ENCODE peak calls at places on chromosomes 6 and 20, in ten cellular contexts. One of them, this sample, is unnamed.

GRCh38 chr20:24165336-24166126 is 177.0 kb upstream of the GGTLC1 start:
- DNase-seq in stimulated activated CD8-positive, alpha-beta memory T cell treated with anti-CD3 and anti-CD28 coated beads, Interleukin-12 subunit alpha, Interleukin-12 subunit beta, amount 100 ng/mL, for 4 hours: no peak
- DNase-seq in NCI-H146: no peak
- DNase-seq in GM20000: no peak
- DNase-seq in HTR-8/SVneo: no peak
- DNase-seq in NCI-H748 treated with DMSO at 0.1 percent for 48 hours: no peak
- DNase-seq in NCI-H1105: no peak
- DNase-seq in NCI-H2029 treated with DMSO at 0.1 percent for 48 hours: no peak
- DNase-seq in posterior vena cava: no peak
- DNase-seq in GM12891: no peak
- DNase-seq in this sample: no peak

GRCh38 chr6:72930733-72931132 is 294.6 kb downstream of the KHDC1L start:
- DNase-seq in stimulated activated CD8-positive, alpha-beta memory T cell treated with anti-CD3 and anti-CD28 coated beads, Interleukin-12 subunit alpha, Interleukin-12 subunit beta, amount 100 ng/mL, for 4 hours: no peak
- DNase-seq in NCI-H146: no peak
- DNase-seq in GM20000: no peak
- DNase-seq in HTR-8/SVneo: no peak
- DNase-seq in NCI-H748 treated with DMSO at 0.1 percent for 48 hours: peak; percentile 49
- DNase-seq in NCI-H1105: no peak
- DNase-seq in NCI-H2029 treated with DMSO at 0.1 percent for 48 hours: no peak
- DNase-seq in posterior vena cava: no peak
- DNase-seq in GM12891: no peak
- DNase-seq in this sample: no peak

GRCh38 chr6:31888281-31889258 is 8.9 kb downstream of the EHMT2 start:
- DNase-seq in stimulated activated CD8-positive, alpha-beta memory T cell treated with anti-CD3 and anti-CD28 coated beads, Interleukin-12 subunit alpha, Interleukin-12 subunit beta, amount 100 ng/mL, for 4 hours: no peak
- DNase-seq in NCI-H146: no peak
- DNase-seq in GM20000: peak; percentile 71
- DNase-seq in HTR-8/SVneo: no peak
- DNase-seq in NCI-H748 treated with DMSO at 0.1 percent for 48 hours: no peak
- DNase-seq in NCI-H1105: no peak
- DNase-seq in NCI-H2029 treated with DMSO at 0.1 percent for 48 hours: no peak
- DNase-seq in posterior vena cava: no peak
- DNase-seq in GM12891: peak; percentile 76
- DNase-seq in this sample: no peak

GRCh38 chr6:11033825-11034224 is 10.3 kb downstream of the ELOVL2 start:
- DNase-seq in stimulated activated CD8-positive, alpha-beta memory T cell treated with anti-CD3 and anti-CD28 coated beads, Interleukin-12 subunit alpha, Interleukin-12 subunit beta, amount 100 ng/mL, for 4 hours: no peak
- DNase-seq in NCI-H146: no peak
- DNase-seq in GM20000: no peak
- DNase-seq in HTR-8/SVneo: no peak
- DNase-seq in NCI-H748 treated with DMSO at 0.1 percent for 48 hours: no peak
- DNase-seq in NCI-H1105: no peak
- DNase-seq in NCI-H2029 treated with DMSO at 0.1 percent for 48 hours: no peak
- DNase-seq in posterior vena cava: no peak
- DNase-seq in GM12891: no peak
- DNase-seq in this sample: no peak

GRCh38 chr6:85691478-85691877 is 48.8 kb upstream of the SYNCRIP start:
- DNase-seq in stimulated activated CD8-positive, alpha-beta memory T cell treated with anti-CD3 and anti-CD28 coated beads, Interleukin-12 subunit alpha, Interleukin-12 subunit beta, amount 100 ng/mL, for 4 hours: no peak
- DNase-seq in NCI-H146: no peak
- DNase-seq in GM20000: no peak
- DNase-seq in HTR-8/SVneo: no peak
- DNase-seq in NCI-H748 treated with DMSO at 0.1 percent for 48 hours: no peak
- DNase-seq in NCI-H1105: no peak
- DNase-seq in NCI-H2029 treated with DMSO at 0.1 percent for 48 hours: no peak
- DNase-seq in posterior vena cava: no peak
- DNase-seq in GM12891: no peak
- DNase-seq in this sample: no peak

GRCh38 chr6:20377623-20378265 is 23.9 kb upstream of the E2F3 start:
- DNase-seq in stimulated activated CD8-positive, alpha-beta memory T cell treated with anti-CD3 and anti-CD28 coated beads, Interleukin-12 subunit alpha, Interleukin-12 subunit beta, amount 100 ng/mL, for 4 hours: no peak
- DNase-seq in NCI-H146: no peak
- DNase-seq in GM20000: no peak
- DNase-seq in HTR-8/SVneo: peak; percentile 56
- DNase-seq in NCI-H748 treated with DMSO at 0.1 percent for 48 hours: no peak
- DNase-seq in NCI-H1105: no peak
- DNase-seq in NCI-H2029 treated with DMSO at 0.1 percent for 48 hours: no peak
- DNase-seq in posterior vena cava: no peak
- DNase-seq in GM12891: no peak
- DNase-seq in this sample: no peak

GRCh38 chr6:143336446-143337152 is 113.9 kb downstream of the ADAT2 start:
- DNase-seq in stimulated activated CD8-positive, alpha-beta memory T cell treated with anti-CD3 and anti-CD28 coated beads, Interleukin-12 subunit alpha, Interleukin-12 subunit beta, amount 100 ng/mL, for 4 hours: no peak
- DNase-seq in NCI-H146: no peak
- DNase-seq in GM20000: no peak
- DNase-seq in HTR-8/SVneo: no peak
- DNase-seq in NCI-H748 treated with DMSO at 0.1 percent for 48 hours: no peak
- DNase-seq in NCI-H1105: no peak
- DNase-seq in NCI-H2029 treated with DMSO at 0.1 percent for 48 hours: no peak
- DNase-seq in posterior vena cava: no peak
- DNase-seq in GM12891: no peak
- DNase-seq in this sample: no peak

GRCh38 chr6:136660727-136661126 is 110.5 kb upstream of the MAP7 start:
- DNase-seq in stimulated activated CD8-positive, alpha-beta memory T cell treated with anti-CD3 and anti-CD28 coated beads, Interleukin-12 subunit alpha, Interleukin-12 subunit beta, amount 100 ng/mL, for 4 hours: no peak
- DNase-seq in NCI-H146: no peak
- DNase-seq in GM20000: no peak
- DNase-seq in HTR-8/SVneo: no peak
- DNase-seq in NCI-H748 treated with DMSO at 0.1 percent for 48 hours: no peak
- DNase-seq in NCI-H1105: no peak
- DNase-seq in NCI-H2029 treated with DMSO at 0.1 percent for 48 hours: no peak
- DNase-seq in posterior vena cava: no peak
- DNase-seq in GM12891: no peak
- DNase-seq in this sample: no peak

GRCh38 chr6:659716-660581 is 3.0 kb upstream of the HUS1B start:
- DNase-seq in stimulated activated CD8-positive, alpha-beta memory T cell treated with anti-CD3 and anti-CD28 coated beads, Interleukin-12 subunit alpha, Interleukin-12 subunit beta, amount 100 ng/mL, for 4 hours: no peak
- DNase-seq in NCI-H146: no peak
- DNase-seq in GM20000: no peak
- DNase-seq in HTR-8/SVneo: no peak
- DNase-seq in NCI-H748 treated with DMSO at 0.1 percent for 48 hours: no peak
- DNase-seq in NCI-H1105: no peak
- DNase-seq in NCI-H2029 treated with DMSO at 0.1 percent for 48 hours: peak; percentile 12
- DNase-seq in posterior vena cava: no peak
- DNase-seq in GM12891: no peak
- DNase-seq in this sample: no peak